ENCODE peak calls at places on chromosomes 1 and 21, in six cellular contexts. One of them, this sample, is unnamed.

GRCh38 chr21:39610705-39611104 is 2.0 kb upstream of the B3GALT5 start:
- DNase-seq in transverse colon: no peak
- DNase-seq in testis: no peak
- DNase-seq in astrocyte of the spinal cord: peak; percentile 14
- DNase-seq in HFF-Myc: no peak
- DNase-seq in bronchial epithelial cell: no peak
- DNase-seq in this sample: no peak

GRCh38 chr1:189205863-189206262 is 1271.8 kb downstream of the BRINP3 start:
- DNase-seq in transverse colon: no peak
- DNase-seq in testis: no peak
- DNase-seq in astrocyte of the spinal cord: no peak
- DNase-seq in HFF-Myc: no peak
- DNase-seq in bronchial epithelial cell: no peak
- DNase-seq in this sample: no peak

GRCh38 chr21:35619184-35619583 is 441.1 kb downstream of the SETD4 start:
- DNase-seq in transverse colon: no peak
- DNase-seq in testis: no peak
- DNase-seq in astrocyte of the spinal cord: peak; percentile 43
- DNase-seq in HFF-Myc: no peak
- DNase-seq in bronchial epithelial cell: peak; percentile 96
- DNase-seq in this sample: peak; percentile 50

GRCh38 chr1:222109836-222110235 is 367.9 kb upstream of the DUSP10 start:
- DNase-seq in transverse colon: no peak
- DNase-seq in testis: no peak
- DNase-seq in astrocyte of the spinal cord: peak; percentile 16
- DNase-seq in HFF-Myc: no peak
- DNase-seq in bronchial epithelial cell: no peak
- DNase-seq in this sample: no peak

GRCh38 chr21:24045775-24046215 is 1561.5 kb downstream of the MRPL39 start:
- DNase-seq in transverse colon: peak; percentile 10
- DNase-seq in testis: peak; percentile 85
- DNase-seq in astrocyte of the spinal cord: peak; percentile 97
- DNase-seq in HFF-Myc: peak; percentile 11
- DNase-seq in bronchial epithelial cell: no peak
- DNase-seq in this sample: no peak

GRCh38 chr1:75615664-75616435 is 4.9 kb upstream of the SLC44A5 start:
- DNase-seq in transverse colon: peak; percentile 6
- DNase-seq in testis: peak; percentile 29
- DNase-seq in astrocyte of the spinal cord: peak; percentile 45
- DNase-seq in HFF-Myc: no peak
- DNase-seq in bronchial epithelial cell: no peak
- DNase-seq in this sample: no peak

GRCh38 chr1:179164494-179164893 is 65.0 kb downstream of the ABL2 start:
- DNase-seq in transverse colon: no peak
- DNase-seq in testis: no peak
- DNase-seq in astrocyte of the spinal cord: peak; percentile 51
- DNase-seq in HFF-Myc: no peak
- DNase-seq in bronchial epithelial cell: peak; percentile 71
- DNase-seq in this sample: no peak

GRCh38 chr1:20233394-20233793 is 47.1 kb upstream of the PLA2G2C start:
- DNase-seq in transverse colon: no peak
- DNase-seq in testis: no peak
- DNase-seq in astrocyte of the spinal cord: peak; percentile 28
- DNase-seq in HFF-Myc: no peak
- DNase-seq in bronchial epithelial cell: peak; percentile 52
- DNase-seq in this sample: no peak

GRCh38 chr21:42199488-42200463 is 19.2 kb upstream of the ABCG1 start:
- DNase-seq in transverse colon: peak; percentile 46
- DNase-seq in testis: peak; percentile 8
- DNase-seq in astrocyte of the spinal cord: peak; percentile 55
- DNase-seq in HFF-Myc: peak; percentile 14
- DNase-seq in bronchial epithelial cell: peak; percentile 97
- DNase-seq in this sample: peak; percentile 39

GRCh38 chr1:88593358-88593757 is 90.7 kb upstream of the PKN2 start:
- DNase-seq in transverse colon: no peak
- DNase-seq in testis: no peak
- DNase-seq in astrocyte of the spinal cord: no peak
- DNase-seq in HFF-Myc: no peak
- DNase-seq in bronchial epithelial cell: no peak
- DNase-seq in this sample: no peak

DNA sequence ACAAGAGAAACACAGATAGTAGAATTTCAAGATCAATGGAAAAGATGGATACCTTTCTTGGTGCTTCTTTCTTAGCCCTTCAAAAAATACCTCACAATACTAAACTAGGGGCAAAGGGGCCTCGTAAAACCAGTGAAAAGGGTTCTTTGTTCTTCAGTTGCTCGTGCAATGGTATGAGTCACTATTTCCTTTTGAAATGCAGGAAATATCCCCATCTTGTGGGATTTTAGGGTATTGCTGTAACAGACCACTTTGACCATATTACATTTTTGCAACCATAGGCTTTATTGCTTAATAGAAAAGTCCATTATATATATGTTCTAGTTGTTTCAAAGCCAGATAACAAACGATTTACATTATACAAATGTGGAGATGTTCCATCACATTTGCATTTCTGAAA is 88.7 kb upstream of the PKN2 start:
- DNase-seq in transverse colon: no peak
- DNase-seq in testis: no peak
- DNase-seq in astrocyte of the spinal cord: peak; percentile 46
- DNase-seq in HFF-Myc: peak; percentile 43
- DNase-seq in bronchial epithelial cell: peak; percentile 64
- DNase-seq in this sample: peak; percentile 24
- TF ChIP-seq CTCF in transverse colon: no peak
- TF ChIP-seq CTCF in testis: no peak
- TF ChIP-seq CTCF in astrocyte of the spinal cord: peak; percentile 35
- TF ChIP-seq CTCF in HFF-Myc: peak; percentile 19
- TF ChIP-seq CTCF in bronchial epithelial cell: peak; percentile 14
- TF ChIP-seq CTCF in this sample: peak; percentile 55

DNA sequence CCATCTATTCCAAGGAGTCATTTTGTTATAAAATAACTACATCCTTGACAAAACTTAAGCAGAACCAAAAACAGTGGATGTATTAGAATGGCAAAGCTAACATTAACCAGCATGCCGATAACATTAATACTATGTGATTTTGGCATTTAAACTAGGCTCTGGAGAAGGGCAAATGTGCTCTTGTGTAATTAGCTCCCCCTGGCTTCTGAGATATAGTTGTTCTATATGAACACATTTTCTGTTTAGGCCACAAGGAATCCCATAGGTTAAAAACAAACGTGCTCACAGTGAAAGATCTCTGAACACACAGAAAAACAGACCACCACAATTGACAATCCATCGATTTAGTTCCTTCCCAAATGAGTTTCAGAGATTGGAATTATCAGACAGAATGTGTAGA is 57.4 kb upstream of the TARS2 start:
- DNase-seq in transverse colon: no peak
- DNase-seq in testis: no peak
- DNase-seq in astrocyte of the spinal cord: no peak
- DNase-seq in HFF-Myc: no peak
- DNase-seq in bronchial epithelial cell: peak; percentile 44
- DNase-seq in this sample: no peak
- TF ChIP-seq CTCF in transverse colon: peak; percentile 11
- TF ChIP-seq CTCF in testis: no peak
- TF ChIP-seq CTCF in astrocyte of the spinal cord: peak; percentile 22
- TF ChIP-seq CTCF in HFF-Myc: no peak
- TF ChIP-seq CTCF in bronchial epithelial cell: peak; percentile 32
- TF ChIP-seq CTCF in this sample: no peak

GRCh38 chr1:101136739-101137138 is 100.1 kb upstream of the S1PR1 start:
- DNase-seq in transverse colon: no peak
- DNase-seq in testis: no peak
- DNase-seq in astrocyte of the spinal cord: peak; percentile 46
- DNase-seq in HFF-Myc: no peak
- DNase-seq in bronchial epithelial cell: no peak
- DNase-seq in this sample: no peak
- TF ChIP-seq CTCF in transverse colon: no peak
- TF ChIP-seq CTCF in testis: no peak
- TF ChIP-seq CTCF in astrocyte of the spinal cord: peak; percentile 33
- TF ChIP-seq CTCF in HFF-Myc: no peak
- TF ChIP-seq CTCF in bronchial epithelial cell: peak; percentile 25
- TF ChIP-seq CTCF in this sample: no peak

DNA sequence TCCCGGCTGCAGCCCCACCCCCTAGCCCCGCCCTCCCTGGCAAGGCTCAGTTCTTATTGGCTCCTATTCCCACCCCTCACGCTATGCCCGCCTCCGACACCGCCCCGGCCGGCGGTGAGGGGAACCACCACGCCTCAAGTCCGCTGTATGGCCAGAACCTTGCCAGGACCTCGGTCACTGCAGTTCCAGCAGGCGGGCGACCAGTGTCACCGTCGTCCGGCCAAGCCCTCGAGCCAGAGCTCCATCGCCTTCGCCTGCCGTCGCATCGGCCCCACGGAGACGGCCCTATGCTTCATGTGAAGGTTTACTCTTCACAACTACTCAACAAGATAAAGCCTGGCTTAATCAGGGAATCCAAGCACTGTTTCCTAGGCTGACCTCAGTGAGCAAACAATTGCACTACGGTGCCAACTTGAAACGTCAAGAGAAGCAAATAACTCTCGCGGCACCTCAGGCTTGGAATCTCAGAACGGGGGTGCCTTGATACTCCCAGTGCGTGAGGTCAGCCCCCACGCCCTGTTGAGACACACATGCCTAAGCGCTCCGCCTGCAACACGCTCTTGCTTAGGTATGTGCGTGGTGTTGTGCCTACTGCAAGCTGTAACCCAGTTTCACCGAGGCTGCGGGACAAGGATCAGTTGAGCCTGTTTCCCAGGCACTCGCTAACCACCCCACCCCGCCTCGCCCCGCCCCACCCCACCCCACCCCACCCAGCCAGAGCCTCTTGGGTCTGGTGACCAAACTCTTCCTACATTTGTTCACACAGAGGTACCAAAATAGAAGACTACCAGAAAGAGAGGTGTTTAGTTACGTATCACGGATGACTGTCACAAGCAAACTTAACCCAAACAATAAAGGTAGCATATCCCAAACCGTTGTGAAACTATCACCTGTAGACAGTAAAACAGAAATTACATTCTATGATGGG is 498 bp upstream of the DENND2C start:
- DNase-seq in transverse colon: peak; percentile 96
- DNase-seq in testis: peak; percentile 97
- DNase-seq in astrocyte of the spinal cord: peak; percentile 89
- DNase-seq in HFF-Myc: peak; percentile 29
- DNase-seq in bronchial epithelial cell: peak; percentile 98
- DNase-seq in this sample: peak; percentile 47
- TF ChIP-seq CTCF in transverse colon: peak; percentile 33
- TF ChIP-seq CTCF in testis: peak; percentile 13
- TF ChIP-seq CTCF in astrocyte of the spinal cord: no peak
- TF ChIP-seq CTCF in HFF-Myc: no peak
- TF ChIP-seq CTCF in bronchial epithelial cell: no peak
- TF ChIP-seq CTCF in this sample: peak; percentile 10